ENCODE peak calls at places on chromosome 1, in six cellular contexts. N is trophoblast cell, M is H9, O is IMR-90, U is neuronal stem cell, K is mesenchymal stem cell. G is an unnamed sample.

GRCh38 chr1:6245869-6246496 is 2.0 kb downstream of the HES3 start:
- DNase-seq in U (no peak), M (peak; percentile 94), O (no peak), N (no peak), K (no peak), G (peak; percentile 68)

GRCh38 chr1:174875306-174875705 is 124.4 kb upstream of the CACYBP start:
- DNase-seq in K (no peak), O (no peak), U (no peak), N (peak; percentile 94), M (peak; percentile 44), G (peak; percentile 56)

GRCh38 chr1:2543543-2544092 is 12.6 kb upstream of the TNFRSF14 start:
- DNase-seq in N (peak; percentile 28), K (peak; percentile 60), M (no peak), U (peak; percentile 68), O (peak; percentile 27), G (no peak)

GRCh38 chr1:7553042-7553690 is 217.9 kb upstream of the VAMP3 start:
- DNase-seq in U (no peak), O (no peak), K (peak; percentile 18), M (no peak), N (no peak), G (peak; percentile 59)

GRCh38 chr1:174135200-174135599 is 24.1 kb upstream of the RABGAP1L start:
- DNase-seq in U (no peak), O (peak; percentile 5), K (no peak), N (peak; percentile 51), M (no peak), G (no peak)

GRCh38 chr1:244869950-244870349 is 5.6 kb upstream of the HNRNPU start:
- DNase-seq in M (no peak), K (no peak), U (no peak), O (no peak), N (no peak), G (no peak)

GRCh38 chr1:175656416-175656815 is 87.0 kb downstream of the TNR start:
- DNase-seq in O (no peak), U (no peak), K (no peak), N (no peak), M (no peak), G (no peak)

GRCh38 chr1:201877877-201878339 is 10.8 kb upstream of the SHISA4 start:
- DNase-seq in N (peak; percentile 71), O (peak; percentile 63), M (no peak), U (peak; percentile 35), K (peak; percentile 67), G (peak; percentile 73)

GRCh38 chr1:94258873-94259331 is 21.5 kb upstream of the ARHGAP29 start:
- DNase-seq in N (peak; percentile 94), M (no peak), K (peak; percentile 60), U (no peak), O (peak; percentile 92), G (no peak)

GRCh38 chr1:115717541-115717940 is 51.0 kb downstream of the CASQ2 start:
- DNase-seq in K (peak; percentile 51), O (peak; percentile 15), M (peak; percentile 69), U (no peak), N (peak; percentile 32), G (peak; percentile 74)

DNA sequence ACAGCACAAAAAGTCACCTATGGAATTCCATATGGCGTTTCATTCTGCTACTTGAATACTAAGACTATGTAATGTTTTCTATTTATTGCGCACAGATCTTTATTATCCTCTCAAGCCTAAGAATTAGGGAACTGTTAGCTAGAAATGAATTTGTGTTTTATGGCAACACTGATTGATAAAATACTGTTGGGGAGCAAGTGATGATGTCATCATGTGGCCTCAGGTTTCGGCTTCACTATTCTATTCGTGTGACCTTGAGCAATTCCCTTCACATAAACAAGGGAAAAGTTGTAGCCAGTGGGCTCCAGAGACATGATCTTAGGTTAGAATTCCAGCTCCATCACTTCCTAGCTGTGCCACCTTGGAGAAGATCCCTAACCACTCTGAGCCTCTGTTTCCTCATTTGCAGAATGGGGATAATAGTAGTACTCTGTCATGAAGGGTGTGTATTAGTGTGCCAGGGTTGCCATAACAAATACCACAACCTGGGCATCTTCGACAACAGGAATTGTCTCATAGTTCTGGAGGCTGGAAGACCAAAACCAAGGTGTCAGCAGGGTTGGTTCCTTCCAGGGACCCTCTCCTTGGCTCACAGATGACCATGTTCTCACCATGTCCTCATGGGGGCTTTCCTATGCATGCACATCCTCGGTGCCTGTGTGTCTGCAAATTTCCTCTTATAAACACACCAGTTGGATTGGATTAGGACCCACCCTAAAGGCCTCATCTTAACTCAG is 371.2 kb downstream of the RRAGC start:
- DNase-seq in K (no peak), U (no peak), M (no peak), O (no peak), N (no peak), G (no peak)
- H3K18ac ChIP-seq in K (no peak overlapping the region), U (no peak overlapping the region), M (no peak overlapping the region), O (no peak overlapping the region), N (no peak overlapping the region), G (no peak overlapping the region)

GRCh38 chr1:228168563-228169270 is 3.1 kb downstream of the IBA57 start:
- DNase-seq in O (no peak), N (no peak), K (no peak), U (no peak), M (no peak), G (no peak)

GRCh38 chr1:228172591-228173527 is 7.3 kb downstream of the IBA57 start:
- DNase-seq in U (no peak), M (no peak), N (no peak), O (no peak), K (no peak), G (no peak)

GRCh38 chr1:228174482-228175315 is 9.1 kb downstream of the IBA57 start:
- DNase-seq in O (no peak), M (peak; percentile 86), U (no peak), K (no peak), N (peak; percentile 60), G (peak; percentile 63)

GRCh38 chr1:228170666-228171065 is 5.1 kb downstream of the IBA57 start:
- DNase-seq in U (no peak), M (no peak), N (no peak), O (no peak), K (no peak), G (no peak)

GRCh38 chr1:228171221-228171891 is 5.8 kb downstream of the IBA57 start:
- DNase-seq in O (no peak), K (no peak), M (no peak), U (no peak), N (no peak), G (no peak)
- H3K18ac ChIP-seq in O (no peak overlapping the region), K (no peak overlapping the region), M (no peak overlapping the region), U (no peak overlapping the region), N (no peak overlapping the region), G (no peak overlapping the region)

DNA sequence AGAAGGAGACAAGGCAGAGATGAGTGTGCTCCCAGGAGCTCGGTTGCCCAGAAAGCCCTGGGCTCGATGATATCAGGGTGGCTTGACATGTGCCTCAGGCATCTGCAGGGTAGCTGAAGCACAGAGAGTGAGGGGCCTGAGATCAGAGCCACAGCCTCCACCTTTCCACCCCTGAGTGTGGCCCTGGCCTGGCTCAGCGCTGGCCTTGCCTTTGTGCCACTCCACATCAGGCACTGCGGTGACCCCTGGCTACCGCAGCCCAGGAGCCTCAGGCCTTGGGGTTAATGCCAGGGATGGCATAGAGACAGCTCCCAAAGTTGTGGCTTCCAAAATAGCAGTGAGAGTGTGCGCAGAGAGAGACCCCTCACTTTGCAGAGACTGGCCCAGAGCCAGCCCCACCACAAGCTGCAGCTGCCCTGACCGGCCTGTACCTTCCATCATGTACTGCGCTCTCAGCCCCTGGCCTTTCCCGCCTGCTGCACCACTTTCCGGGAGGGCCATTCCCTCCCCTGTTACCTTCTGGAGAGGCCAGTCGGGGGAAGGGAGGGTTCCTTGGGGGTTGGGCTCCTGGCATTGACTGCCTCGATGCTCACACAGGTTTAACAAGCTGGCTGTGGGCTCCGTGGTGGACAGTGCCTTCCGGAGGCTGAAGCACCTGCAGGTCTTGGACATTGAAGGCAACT is 19.5 kb downstream of the PODN start:
- DNase-seq in N (no peak), U (no peak), O (no peak), M (no peak), K (no peak), G (no peak)
- H3K18ac ChIP-seq in N (no peak overlapping the region), U (peak overlapping the region; percentile 49), O (no peak overlapping the region), M (no peak overlapping the region), K (no peak overlapping the region), G (no peak overlapping the region)

DNA sequence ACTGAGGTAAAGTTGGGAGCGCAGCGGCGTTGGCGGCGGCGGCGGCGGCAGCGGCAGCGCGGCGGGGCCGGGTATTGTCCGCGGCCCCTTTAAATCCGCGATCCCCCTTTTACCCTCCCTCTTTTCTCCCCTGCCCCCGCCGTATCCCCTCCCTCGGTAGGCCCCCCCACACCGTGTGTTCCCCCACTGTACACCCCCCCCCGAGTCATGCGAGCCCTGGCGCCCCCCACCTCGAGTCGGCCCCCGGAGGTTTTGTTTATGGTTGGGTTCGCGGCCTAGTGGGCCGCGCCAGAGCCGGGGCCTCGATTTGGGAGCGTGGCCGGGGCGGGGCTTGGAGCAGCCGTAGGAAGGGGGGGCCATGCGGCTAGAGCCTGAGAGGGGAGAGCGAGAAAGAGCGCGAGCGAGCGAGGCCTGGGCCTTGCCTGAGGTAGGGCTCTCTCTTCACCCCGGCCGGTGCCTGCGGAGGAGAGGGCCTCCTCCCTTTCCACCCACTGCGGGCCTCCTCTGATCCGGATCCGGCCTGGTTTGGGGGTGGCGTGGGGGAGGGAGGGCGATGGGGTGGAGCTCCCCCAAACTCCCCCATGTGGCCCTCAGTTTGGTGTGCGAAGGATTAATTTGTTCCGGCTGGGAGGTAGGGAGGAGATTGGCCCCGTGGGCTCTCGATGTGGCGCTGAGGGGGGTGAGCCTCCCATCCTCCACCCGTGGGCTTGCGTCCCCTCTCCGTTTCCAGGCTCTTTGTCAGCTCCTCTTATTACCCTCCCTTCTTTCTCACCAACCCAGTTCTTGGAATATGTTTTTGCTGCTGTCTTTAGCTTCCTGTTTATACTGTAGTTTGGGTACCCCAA is 437 bp downstream of the UBAP2L start:
- DNase-seq in N (peak; percentile 52), M (peak; percentile 41), K (no peak), O (peak; percentile 30), U (peak; percentile 54), G (peak; percentile 49)
- H3K18ac ChIP-seq in N (peak overlapping the region; percentile 97), M (peak overlapping the region; percentile 86), K (peak overlapping the region; percentile 70), O (peak overlapping the region; percentile 75), U (peak overlapping the region; percentile 96), G (peak overlapping the region; percentile 97)

DNA sequence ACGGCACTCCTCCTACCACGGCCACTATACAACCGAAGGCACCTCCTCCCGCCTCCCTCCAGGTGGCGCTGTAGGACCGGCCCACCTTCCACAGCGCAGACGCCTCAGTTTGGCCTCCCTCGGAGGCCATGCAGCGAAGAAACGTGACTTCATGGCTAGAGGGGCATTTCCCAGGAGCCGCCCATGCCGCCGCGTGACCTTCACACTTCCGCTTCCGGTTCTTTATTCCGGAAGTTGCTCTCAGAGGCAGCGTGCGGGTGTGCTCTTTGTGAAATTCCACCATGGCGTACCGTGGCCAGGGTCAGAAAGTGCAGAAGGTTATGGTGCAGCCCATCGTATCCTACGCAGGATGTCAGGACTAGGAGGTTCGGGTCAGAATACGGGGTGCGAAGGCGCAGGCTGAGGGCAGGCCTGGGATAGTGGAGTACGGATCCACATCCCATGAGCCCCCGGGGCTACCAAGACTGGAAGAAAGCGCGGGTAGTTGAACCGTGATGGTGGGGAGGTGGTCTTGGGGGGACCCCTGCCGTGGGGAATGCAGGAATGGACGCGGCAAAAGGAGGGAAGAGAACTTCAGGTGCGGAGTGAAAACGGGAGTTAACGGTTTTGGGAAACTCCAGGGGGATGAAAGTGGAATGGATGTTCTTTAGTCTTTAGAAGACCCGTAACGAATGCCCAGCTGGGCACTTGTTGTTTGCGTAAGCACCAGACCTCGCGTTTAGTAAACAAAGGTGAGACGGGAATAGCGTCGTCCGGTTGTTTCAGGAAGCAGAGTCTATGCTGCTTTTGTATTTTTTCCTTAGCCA is at the start of gene SNRPE:
- DNase-seq in N (peak; percentile 100), K (peak; percentile 99), O (peak; percentile 98), U (peak; percentile 99), M (peak; percentile 99), G (peak; percentile 99)
- H3K18ac ChIP-seq in N (peak within 1 kb of the TSS; percentile 83), K (peak within 1 kb of the TSS; percentile 99), O (peak within 1 kb of the TSS; percentile 71), U (peak within 1 kb of the TSS; percentile 84), M (peak within 1 kb of the TSS; percentile 99), G (peak within 1 kb of the TSS; percentile 5)

G was measured in mesendoderm.